ENCODE peak calls at places on chromosomes 4 and X, in four cellular contexts. X, A, P and C are unnamed samples.

GRCh38 chrX:18664947-18665346 is 7.0 kb downstream of the RS1 start:
- DNase-seq in X (no peak), A (no peak), P (no peak), C (no peak)

GRCh38 chr4:73701116-73701515 is 39.3 kb upstream of the CXCL8 start:
- DNase-seq in X (no peak), A (no peak), P (no peak), C (no peak)

GRCh38 chr4:48963042-48963679 is 22.9 kb upstream of the CWH43 start:
- DNase-seq in X (peak; percentile 76), A (peak; percentile 87), P (peak; percentile 72), C (peak; percentile 65)

GRCh38 chrX:18075603-18076002 is 145.1 kb downstream of the BEND2 start:
- DNase-seq in X (no peak), A (no peak), P (no peak), C (no peak)

GRCh38 chr4:85741421-85741820 is 266.5 kb downstream of the ARHGAP24 start:
- DNase-seq in X (no peak), A (no peak), P (no peak), C (no peak)

GRCh38 chrX:11663875-11664210 is 1.9 kb downstream of the ARHGAP6 start:
- DNase-seq in X (no peak), A (no peak), P (no peak), C (no peak)

GRCh38 chr4:159048166-159048886 is 54.6 kb upstream of the RAPGEF2 start:
- DNase-seq in X (no peak), A (no peak), P (peak; percentile 10), C (no peak)

GRCh38 chrX:10098235-10098819 is 58.4 kb upstream of the CLCN4 start:
- DNase-seq in X (no peak), A (no peak), P (no peak), C (no peak)

GRCh38 chr4:5051692-5052423 is 578 bp downstream of the STK32B start:
- DNase-seq in X (peak; percentile 25), A (peak; percentile 33), P (no peak), C (no peak)

GRCh38 chr4:39587881-39588280 is 50.8 kb downstream of the SMIM14 start:
- DNase-seq in X (no peak), A (no peak), P (no peak), C (no peak)

GRCh38 chr4:122012735-122013134 is 60.9 kb upstream of the TRPC3 start:
- DNase-seq in X (no peak), A (no peak), P (no peak), C (no peak)

GRCh38 chr4:147285751-147286150 is 195.1 kb upstream of the EDNRA start:
- DNase-seq in X (no peak), A (no peak), P (no peak), C (no peak)

GRCh38 chr4:128186623-128187022 is 101.0 kb downstream of the PGRMC2 start:
- DNase-seq in X (no peak), A (no peak), P (no peak), C (no peak)

GRCh38 chr4:156346959-156347385 is 393.3 kb upstream of the CTSO start:
- DNase-seq in X (no peak), A (no peak), P (no peak), C (no peak)

GRCh38 chr4:177728361-177729152 is 286.3 kb upstream of the AGA start:
- DNase-seq in X (no peak), A (peak; percentile 5), P (no peak), C (no peak)

GRCh38 chr4:108049406-108049805 is 59.7 kb downstream of the HADH start:
- DNase-seq in X (no peak), A (no peak), P (no peak), C (no peak)

GRCh38 chr4:147772459-147772969 is 40.6 kb downstream of the ARHGAP10 start:
- DNase-seq in X (no peak), A (no peak), P (no peak), C (peak; percentile 63)

GRCh38 chr4:182265881-182266280 is 22.7 kb downstream of the TENM3 start:
- DNase-seq in X (no peak), A (no peak), P (no peak), C (no peak)

GRCh38 chrX:32137525-32137924 is 1065.7 kb upstream of the FTHL17 start:
- DNase-seq in X (peak; percentile 30), A (peak; percentile 7), P (peak; percentile 68), C (no peak)

GRCh38 chr4:124839786-124840390 is 127.4 kb upstream of the ANKRD50 start:
- DNase-seq in X (no peak), A (no peak), P (no peak), C (no peak)

GRCh38 chr4:8747467-8747841 is 124.2 kb downstream of the HMX1 start:
- DNase-seq in X (no peak), A (no peak), P (no peak), C (no peak)

GRCh38 chr4:187814737-187815465 is 180.7 kb upstream of the ZFP42 start:
- DNase-seq in X (no peak), A (no peak), P (no peak), C (no peak)

GRCh38 chrX:40471965-40472648 is 108.7 kb upstream of the ATP6AP2 start:
- DNase-seq in X (no peak), A (no peak), P (peak; percentile 21), C (peak; percentile 74)

GRCh38 chr4:752196-752861 is 46.7 kb downstream of the PCGF3 start:
- DNase-seq in X (no peak), A (no peak), P (no peak), C (no peak)

GRCh38 chr4:23291139-23291538 is 598.4 kb downstream of the GBA3 start:
- DNase-seq in X (no peak), A (no peak), P (no peak), C (no peak)

GRCh38 chrX:144791298-144791697 is 456.0 kb upstream of the SPANXN1 start:
- DNase-seq in X (no peak), A (no peak), P (no peak), C (no peak)

GRCh38 chr4:14280567-14280966 is 653.0 kb upstream of the BOD1L1 start:
- DNase-seq in X (no peak), A (no peak), P (no peak), C (no peak)

GRCh38 chr4:88865466-88865865 is 167.8 kb upstream of the NAP1L5 start:
- DNase-seq in X (no peak), A (no peak), P (no peak), C (no peak)

GRCh38 chrX:12947545-12948235 is 27.2 kb upstream of the TMSB4X start:
- DNase-seq in X (no peak), A (no peak), P (no peak), C (no peak)

GRCh38 chr4:6909970-6910339 is 329 bp downstream of the TBC1D14 start:
- DNase-seq in X (peak; percentile 38), A (peak; percentile 76), P (peak; percentile 62), C (no peak)

GRCh38 chr4:76689079-76689817 is 208.7 kb downstream of the SOWAHB start:
- DNase-seq in X (peak; percentile 58), A (no peak), P (peak; percentile 70), C (no peak)

GRCh38 chr4:174402470-174403176 is 118.9 kb downstream of the CEP44 start:
- DNase-seq in X (no peak), A (no peak), P (no peak), C (no peak)

GRCh38 chrX:1464282-1465131 is 11.8 kb upstream of the ASMTL start:
- DNase-seq in X (no peak), A (no peak), P (no peak), C (no peak)

GRCh38 chrX:110135618-110136017 is 132.7 kb downstream of the TMEM164 start:
- DNase-seq in X (no peak), A (peak; percentile 31), P (no peak), C (no peak)

GRCh38 chr4:110231869-110232268 is 33.5 kb upstream of the ELOVL6 start:
- DNase-seq in X (no peak), A (peak; percentile 23), P (no peak), C (no peak)

GRCh38 chrX:96140796-96141195 is 543.8 kb upstream of the DIAPH2 start:
- DNase-seq in X (no peak), A (no peak), P (no peak), C (no peak)

GRCh38 chrX:152932598-152933175 is 34.8 kb downstream of the ZNF185 start:
- DNase-seq in X (no peak), A (no peak), P (no peak), C (no peak)

GRCh38 chr4:654526-654845 is 19.6 kb downstream of the ATP5ME start:
- DNase-seq in X (no peak), A (no peak), P (no peak), C (no peak)

GRCh38 chr4:907691-908437 is 24.3 kb downstream of the GAK start:
- DNase-seq in X (no peak), A (no peak), P (no peak), C (no peak)

DNA sequence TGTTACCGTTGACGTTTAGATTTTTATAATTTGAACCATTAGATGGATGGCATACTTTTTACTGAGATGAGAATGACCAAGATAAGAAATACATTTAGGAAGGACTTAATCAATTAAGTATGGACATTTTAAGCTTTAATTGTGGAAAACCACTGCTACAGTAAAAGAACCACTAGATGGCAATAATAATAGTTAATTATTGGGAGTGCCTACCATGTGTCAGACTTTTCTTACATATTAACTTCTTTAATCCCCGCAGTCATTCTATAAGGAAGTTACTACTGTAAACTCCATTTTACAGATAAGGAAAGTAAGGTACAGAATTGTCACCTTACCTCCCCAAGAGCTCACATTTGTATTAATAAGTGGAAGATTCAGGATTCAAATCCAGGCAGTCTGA is 48.5 kb upstream of the MYOZ2 start:
- DNase-seq in X (no peak), A (no peak), P (no peak), C (no peak)
- TF ChIP-seq CTCF in X (no peak), A (no peak), P (no peak), C (no peak)

GRCh38 chr4:56530269-56531148 is 24.9 kb downstream of the ARL9 start:
- DNase-seq in X (peak; percentile 87), A (peak; percentile 59), P (peak; percentile 92), C (peak; percentile 59)

GRCh38 chr4:56531149-56531770 is 25.7 kb downstream of the ARL9 start:
- DNase-seq in X (no peak), A (no peak), P (no peak), C (no peak)

GRCh38 chr4:56532239-56532638 is 26.6 kb downstream of the ARL9 start:
- DNase-seq in X (no peak), A (no peak), P (no peak), C (no peak)

GRCh38 chr4:56531823-56532222 is 26.2 kb downstream of the ARL9 start:
- DNase-seq in X (no peak), A (no peak), P (no peak), C (no peak)

DNA sequence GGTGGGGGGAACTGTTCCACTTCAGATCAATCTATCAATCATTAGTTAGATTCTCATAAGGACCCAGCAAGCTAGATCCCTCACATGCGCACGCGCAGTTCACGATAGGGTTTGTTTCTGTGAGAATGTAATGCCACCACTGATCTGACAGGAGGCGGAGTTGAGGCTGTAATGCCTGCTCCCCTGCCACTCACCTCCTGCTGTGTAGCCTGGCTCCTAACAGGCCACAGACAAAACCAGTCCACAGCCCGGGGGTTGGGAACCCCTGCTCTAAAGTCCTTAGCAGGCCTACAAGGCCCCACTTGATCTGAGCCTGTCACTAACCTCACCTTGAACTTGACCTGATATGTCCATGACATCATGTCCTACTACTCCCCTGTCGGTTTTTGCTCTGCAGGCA is 30.3 kb downstream of the ARL9 start:
- DNase-seq in X (no peak), A (no peak), P (no peak), C (no peak)
- TF ChIP-seq CTCF in X (no peak), A (no peak), P (no peak), C (no peak)

GRCh38 chrX:52271212-52271611 is 86.5 kb downstream of the MAGED4 start:
- DNase-seq in X (peak; percentile 15), A (peak; percentile 36), P (peak; percentile 16), C (no peak)
- TF ChIP-seq CTCF in X (no peak), A (peak; percentile 53), P (peak; percentile 29), C (peak; percentile 36)

GRCh38 chrX:88425739-88426138 is 321.3 kb upstream of the CPXCR1 start:
- DNase-seq in X (no peak), A (peak; percentile 1), P (no peak), C (no peak)
- TF ChIP-seq CTCF in X (no peak), A (no peak), P (peak; percentile 23), C (no peak)